ENCODE peak calls at places on chromosomes 3 and 15, in five cellular contexts. S is tibial nerve, W is right lobe of liver, Y is lower leg skin, M is chondrocyte. D is an unnamed sample.
A peak's percentile ranks its signal among the peaks of the same experiment; 100 is the strongest.

GRCh38 chr15:74816624-74817369 is 4.2 kb downstream of the LMAN1L start:
- DNase-seq in Y (no peak), W (no peak), S (no peak), M (no peak), D (no peak)

GRCh38 chr15:25170113-25170731 is 215.4 kb downstream of the SNRPN start:
- DNase-seq in M (peak; percentile 84), S (no peak), W (peak; percentile 12), Y (no peak), D (no peak)

GRCh38 chr3:184238246-184238818 is 8.9 kb downstream of the VWA5B2 start:
- DNase-seq in S (no peak), M (no peak), Y (no peak), W (no peak), D (no peak)

GRCh38 chr15:40534371-40534770 is 30.5 kb downstream of the CCDC32 start:
- DNase-seq in S (no peak), Y (peak; percentile 48), W (no peak), M (no peak), D (no peak)

GRCh38 chr3:74469151-74469550 is 145.3 kb downstream of the CNTN3 start:
- DNase-seq in Y (no peak), M (no peak), S (no peak), W (no peak), D (no peak)

GRCh38 chr15:98549741-98550140 is 98.6 kb upstream of the IGF1R start:
- DNase-seq in Y (peak; percentile 82), W (no peak), S (no peak), M (no peak), D (no peak)

GRCh38 chr15:71254503-71254902 is 139.2 kb downstream of the THSD4 start:
- DNase-seq in S (no peak), W (no peak), M (no peak), Y (no peak), D (no peak)

GRCh38 chr15:87753539-87753938 is 503.0 kb downstream of the NTRK3 start:
- DNase-seq in S (no peak), M (no peak), Y (no peak), W (no peak), D (no peak)

GRCh38 chr3:13584427-13584891 is 35.5 kb downstream of the FBLN2 start:
- DNase-seq in W (no peak), M (peak; percentile 66), S (no peak), Y (peak; percentile 84), D (no peak)

GRCh38 chr3:119990888-119991287 is 103.4 kb downstream of the GSK3B start:
- DNase-seq in Y (no peak), M (no peak), S (no peak), W (no peak), D (no peak)

GRCh38 chr3:244041-244440 is 47.5 kb downstream of the CHL1 start:
- DNase-seq in S (no peak), M (no peak), W (no peak), Y (no peak), D (no peak)

GRCh38 chr3:84922682-84923081 is 36.1 kb upstream of the CADM2 start:
- DNase-seq in Y (no peak), S (no peak), W (no peak), M (no peak), D (no peak)

GRCh38 chr3:51997935-51998596 is 2.4 kb upstream of the RPL29 start:
- DNase-seq in W (no peak), S (no peak), Y (no peak), M (no peak), D (no peak)

GRCh38 chr3:57597973-57598351 is 818 bp upstream of the ARF4 start:
- DNase-seq in M (no peak), W (no peak), S (no peak), Y (no peak), D (no peak)

GRCh38 chr3:86937306-86937791 is 53.6 kb downstream of the VGLL3 start:
- DNase-seq in W (no peak), M (no peak), Y (no peak), S (peak; percentile 65), D (no peak)

GRCh38 chr3:129226374-129226773 is 23.0 kb upstream of the COPG1 start:
- DNase-seq in M (no peak), Y (peak; percentile 96), S (peak; percentile 58), W (peak; percentile 87), D (peak; percentile 43)

GRCh38 chr15:100093211-100094126 is 248.3 kb downstream of the ADAMTS17 start:
- DNase-seq in M (no peak), Y (peak; percentile 45), S (no peak), W (no peak), D (no peak)

GRCh38 chr15:66098019-66098363 is 155.6 kb downstream of the MEGF11 start:
- DNase-seq in S (no peak), W (no peak), Y (no peak), M (peak; percentile 41), D (no peak)

GRCh38 chr3:123365450-123366143 is 83.3 kb downstream of the ADCY5 start:
- DNase-seq in M (no peak), W (no peak), S (no peak), Y (no peak), D (no peak)

GRCh38 chr3:15557511-15557946 is 36.0 kb upstream of the COLQ start:
- DNase-seq in S (peak; percentile 89), W (peak; percentile 27), Y (no peak), M (no peak), D (no peak)

GRCh38 chr3:193563999-193564398 is 9.3 kb upstream of the ATP13A4 start:
- DNase-seq in M (no peak), Y (no peak), S (no peak), W (peak; percentile 54), D (no peak)

GRCh38 chr3:12972791-12973702 is 100.2 kb downstream of the IQSEC1 start:
- DNase-seq in W (peak; percentile 5), S (no peak), M (no peak), Y (no peak), D (no peak)

GRCh38 chr15:72873379-72874233 is 90.0 kb upstream of the ADPGK start:
- DNase-seq in M (no peak), W (no peak), Y (no peak), S (no peak), D (no peak)

GRCh38 chr15:40637221-40637745 is 43.2 kb downstream of the KNL1 start:
- DNase-seq in S (no peak), W (no peak), M (no peak), Y (no peak), D (no peak)

GRCh38 chr3:172061724-172062184 is 22.4 kb downstream of the FNDC3B start:
- DNase-seq in S (no peak), Y (no peak), W (no peak), M (no peak), D (no peak)

GRCh38 chr3:56800373-56801150 is 1.2 kb downstream of the ARHGEF3 start:
- DNase-seq in S (no peak), Y (peak; percentile 76), W (no peak), M (no peak), D (no peak)

GRCh38 chr3:177836671-177837070 is 639.4 kb upstream of the TBL1XR1 start:
- DNase-seq in W (no peak), S (no peak), Y (no peak), M (no peak), D (no peak)

GRCh38 chr3:11755276-11755675 is 91.4 kb downstream of the TAMM41 start:
- DNase-seq in Y (no peak), S (no peak), W (no peak), M (no peak), D (no peak)

DNA sequence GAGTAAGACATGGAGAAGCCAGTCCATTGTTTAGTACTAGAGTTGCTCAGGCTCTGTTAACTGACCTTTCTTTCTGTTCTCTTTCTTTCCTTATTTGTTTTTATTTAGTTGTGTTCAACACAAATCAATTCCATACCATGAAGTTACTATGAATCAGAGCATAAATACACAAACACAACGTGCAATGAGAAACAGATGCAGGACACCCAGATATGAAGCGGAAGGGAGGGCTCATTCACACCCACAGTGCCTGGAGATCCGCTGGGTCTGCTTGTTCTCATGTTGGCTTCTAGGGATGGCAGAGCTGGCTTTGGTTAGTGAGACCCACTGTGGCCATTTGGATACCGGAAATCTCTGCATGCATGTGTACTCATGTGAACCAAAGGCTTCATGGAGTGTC is 97.2 kb downstream of the TAMM41 start:
- DNase-seq in W (no peak), S (no peak), M (no peak), Y (no peak), D (no peak)
- TF ChIP-seq CTCF in W (no peak), S (no peak), M (no peak), Y (no peak), D (no peak)

GRCh38 chr3:5567113-5567512 is 379.6 kb downstream of the EDEM1 start:
- DNase-seq in S (no peak), W (no peak), M (no peak), Y (no peak), D (no peak)

GRCh38 chr3:5565026-5565425 is 377.5 kb downstream of the EDEM1 start:
- DNase-seq in M (no peak), S (no peak), Y (no peak), W (no peak), D (no peak)

GRCh38 chr3:5569152-5569551 is 381.6 kb downstream of the EDEM1 start:
- DNase-seq in S (no peak), M (no peak), W (no peak), Y (no peak), D (no peak)

GRCh38 chr3:5572168-5572567 is 384.7 kb downstream of the EDEM1 start:
- DNase-seq in W (no peak), S (no peak), M (no peak), Y (no peak), D (no peak)

GRCh38 chr3:5568451-5568850 is 380.9 kb downstream of the EDEM1 start:
- DNase-seq in W (no peak), Y (no peak), S (no peak), M (no peak), D (no peak)
- TF ChIP-seq CTCF in W (peak; percentile 8), Y (no peak), S (no peak), M (no peak), D (no peak)

GRCh38 chr3:113626513-113627371 is 69.7 kb downstream of the USF3 start:
- DNase-seq in Y (no peak), W (peak; percentile 48), S (peak; percentile 61), M (no peak), D (no peak)

GRCh38 chr3:113623324-113623723 is 73.1 kb downstream of the USF3 start:
- DNase-seq in S (no peak), Y (no peak), W (no peak), M (no peak), D (no peak)

GRCh38 chr3:113623827-113624226 is 72.6 kb downstream of the USF3 start:
- DNase-seq in S (no peak), M (no peak), W (no peak), Y (no peak), D (no peak)

GRCh38 chr3:113628316-113628715 is 68.1 kb downstream of the USF3 start:
- DNase-seq in W (no peak), M (no peak), Y (no peak), S (no peak), D (no peak)

DNA sequence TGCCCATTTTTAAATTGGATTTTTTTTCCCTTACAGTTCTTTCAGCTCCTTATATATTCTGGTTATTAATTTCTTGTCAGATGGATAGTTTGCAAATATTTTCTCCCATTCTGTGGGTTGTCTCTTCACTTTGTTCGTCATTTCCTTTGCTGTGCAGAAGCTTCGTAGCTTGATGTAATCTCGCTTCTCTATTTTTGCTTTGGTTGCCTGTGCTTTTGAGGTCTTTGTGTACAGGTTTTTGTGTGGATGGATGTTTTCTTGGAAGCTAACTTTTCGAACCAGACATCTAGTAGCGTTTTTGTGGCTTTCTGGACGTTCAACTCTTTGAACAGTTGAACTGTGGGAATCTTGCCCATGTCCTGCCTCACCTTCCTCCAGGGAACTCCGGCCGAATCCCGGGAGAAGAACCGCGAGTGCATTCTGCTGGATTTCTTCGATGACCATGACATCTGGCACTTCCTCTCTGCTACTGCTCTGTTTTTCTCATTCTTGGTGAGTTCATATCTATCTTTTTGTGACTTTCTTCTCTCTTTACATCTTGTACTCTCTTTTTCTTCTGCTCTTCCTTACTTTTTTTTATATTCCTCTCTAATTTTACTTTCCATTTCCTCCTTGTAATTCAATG is 70.6 kb downstream of the USF3 start:
- DNase-seq in M (no peak), W (no peak), Y (no peak), S (no peak), D (no peak)
- TF ChIP-seq CTCF in M (no peak), W (no peak), Y (no peak), S (no peak), D (no peak)

GRCh38 chr15:29696950-29697738 is 125.1 kb downstream of the TJP1 start:
- DNase-seq in Y (no peak), S (no peak), W (no peak), M (no peak), D (no peak)
- TF ChIP-seq CTCF in Y (no peak), S (no peak), W (no peak), M (no peak), D (no peak)

D was measured in omental fat pad.